ENCODE peak calls at places on chromosomes 16 and 17, in nine cellular contexts. One of them, this sample, is unnamed.

GRCh38 chr16:9489823-9490467 is 398.5 kb downstream of the HAPSTR1 start:
- DNase-seq in fibroblast of lung: no peak
- DNase-seq in IMR-90: no peak
- DNase-seq in GM23338: peak
- DNase-seq in PC-3: no peak
- DNase-seq in mammary epithelial cell: no peak
- DNase-seq in astrocyte: no peak
- DNase-seq in OCI-LY7: no peak
- DNase-seq in HepG2: no peak
- DNase-seq in this sample: no peak

GRCh38 chr17:19534562-19535149 is 1.0 kb downstream of the SLC47A1 start:
- DNase-seq in astrocyte: peak
- DNase-seq in mammary epithelial cell: peak
- DNase-seq in PC-3: no peak
- DNase-seq in IMR-90: no peak
- DNase-seq in HepG2: no peak
- DNase-seq in fibroblast of lung: no peak
- DNase-seq in OCI-LY7: no peak
- DNase-seq in GM23338: no peak
- DNase-seq in this sample: no peak

GRCh38 chr16:71460246-71460645 is 1.8 kb downstream of the ZNF23 start:
- DNase-seq in mammary epithelial cell: peak
- DNase-seq in astrocyte: peak
- DNase-seq in HepG2: no peak
- DNase-seq in OCI-LY7: no peak
- DNase-seq in GM23338: no peak
- DNase-seq in IMR-90: peak
- DNase-seq in PC-3: peak
- DNase-seq in fibroblast of lung: peak
- DNase-seq in this sample: no peak

GRCh38 chr17:56891751-56892150 is 22.1 kb downstream of the TRIM25 start:
- DNase-seq in PC-3: no peak
- DNase-seq in HepG2: no peak
- DNase-seq in fibroblast of lung: no peak
- DNase-seq in GM23338: peak
- DNase-seq in IMR-90: no peak
- DNase-seq in OCI-LY7: no peak
- DNase-seq in astrocyte: no peak
- DNase-seq in mammary epithelial cell: no peak
- DNase-seq in this sample: no peak

GRCh38 chr17:45341389-45342158 is 24.8 kb upstream of the MAP3K14 start:
- DNase-seq in fibroblast of lung: peak
- DNase-seq in OCI-LY7: no peak
- DNase-seq in astrocyte: peak
- DNase-seq in IMR-90: peak
- DNase-seq in mammary epithelial cell: peak
- DNase-seq in PC-3: peak
- DNase-seq in GM23338: peak
- DNase-seq in HepG2: peak
- DNase-seq in this sample: peak

GRCh38 chr17:69672924-69673323 is 258.4 kb downstream of the MAP2K6 start:
- DNase-seq in IMR-90: peak
- DNase-seq in astrocyte: peak
- DNase-seq in HepG2: no peak
- DNase-seq in fibroblast of lung: peak
- DNase-seq in PC-3: peak
- DNase-seq in OCI-LY7: no peak
- DNase-seq in mammary epithelial cell: peak
- DNase-seq in GM23338: no peak
- DNase-seq in this sample: peak

GRCh38 chr17:61570118-61570517 is 20.9 kb downstream of the NACA2 start:
- DNase-seq in GM23338: no peak
- DNase-seq in PC-3: peak
- DNase-seq in IMR-90: peak
- DNase-seq in HepG2: no peak
- DNase-seq in OCI-LY7: peak
- DNase-seq in astrocyte: no peak
- DNase-seq in mammary epithelial cell: no peak
- DNase-seq in fibroblast of lung: no peak
- DNase-seq in this sample: no peak

GRCh38 chr17:78653382-78653781 is 76.2 kb upstream of the DNAH17 start:
- DNase-seq in mammary epithelial cell: peak
- DNase-seq in GM23338: no peak
- DNase-seq in HepG2: no peak
- DNase-seq in OCI-LY7: no peak
- DNase-seq in PC-3: peak
- DNase-seq in astrocyte: peak
- DNase-seq in IMR-90: peak
- DNase-seq in fibroblast of lung: peak
- DNase-seq in this sample: no peak

GRCh38 chr17:33183487-33184026 is 109.5 kb downstream of the ASIC2 start:
- DNase-seq in HepG2: no peak
- DNase-seq in IMR-90: no peak
- DNase-seq in GM23338: no peak
- DNase-seq in mammary epithelial cell: peak
- DNase-seq in OCI-LY7: no peak
- DNase-seq in fibroblast of lung: no peak
- DNase-seq in PC-3: no peak
- DNase-seq in astrocyte: peak
- DNase-seq in this sample: no peak

GRCh38 chr16:71484006-71484893 is 4.9 kb downstream of the ZNF19 start:
- DNase-seq in mammary epithelial cell: peak
- DNase-seq in GM23338: peak
- DNase-seq in HepG2: peak
- DNase-seq in IMR-90: peak
- DNase-seq in OCI-LY7: peak
- DNase-seq in astrocyte: peak
- DNase-seq in PC-3: peak
- DNase-seq in fibroblast of lung: peak
- DNase-seq in this sample: peak

GRCh38 chr17:74525781-74526288 is 5.4 kb downstream of the CD300LB start:
- DNase-seq in PC-3: no peak
- DNase-seq in mammary epithelial cell: no peak
- DNase-seq in fibroblast of lung: no peak
- DNase-seq in HepG2: no peak
- DNase-seq in GM23338: no peak
- DNase-seq in astrocyte: no peak
- DNase-seq in IMR-90: no peak
- DNase-seq in OCI-LY7: no peak
- DNase-seq in this sample: no peak

GRCh38 chr16:78106659-78107058 is 7.2 kb downstream of the WWOX start:
- DNase-seq in GM23338: no peak
- DNase-seq in HepG2: no peak
- DNase-seq in IMR-90: no peak
- DNase-seq in mammary epithelial cell: no peak
- DNase-seq in astrocyte: no peak
- DNase-seq in PC-3: no peak
- DNase-seq in fibroblast of lung: no peak
- DNase-seq in OCI-LY7: no peak
- DNase-seq in this sample: no peak

GRCh38 chr17:41324180-41325075 is 8.9 kb upstream of the KRTAP17-1 start:
- DNase-seq in PC-3: peak
- DNase-seq in GM23338: peak
- DNase-seq in IMR-90: peak
- DNase-seq in fibroblast of lung: no peak
- DNase-seq in mammary epithelial cell: peak
- DNase-seq in astrocyte: no peak
- DNase-seq in OCI-LY7: no peak
- DNase-seq in HepG2: peak
- DNase-seq in this sample: no peak

GRCh38 chr16:13902677-13903076 is 17.3 kb upstream of the ERCC4 start:
- DNase-seq in OCI-LY7: no peak
- DNase-seq in GM23338: no peak
- DNase-seq in PC-3: peak
- DNase-seq in fibroblast of lung: peak
- DNase-seq in astrocyte: peak
- DNase-seq in IMR-90: peak
- DNase-seq in HepG2: no peak
- DNase-seq in mammary epithelial cell: no peak
- DNase-seq in this sample: no peak

GRCh38 chr17:64349949-64350348 is 40.7 kb downstream of the PECAM1 start:
- DNase-seq in HepG2: no peak
- DNase-seq in PC-3: no peak
- DNase-seq in fibroblast of lung: no peak
- DNase-seq in GM23338: no peak
- DNase-seq in astrocyte: no peak
- DNase-seq in IMR-90: no peak
- DNase-seq in mammary epithelial cell: no peak
- DNase-seq in OCI-LY7: no peak
- DNase-seq in this sample: no peak
- H2AFZ ChIP-seq in HepG2: no peak
- H2AFZ ChIP-seq in PC-3: no peak
- H2AFZ ChIP-seq in fibroblast of lung: no peak
- H2AFZ ChIP-seq in GM23338: no peak
- H2AFZ ChIP-seq in astrocyte: no peak
- H2AFZ ChIP-seq in IMR-90: no peak
- H2AFZ ChIP-seq in mammary epithelial cell: no peak
- H2AFZ ChIP-seq in OCI-LY7: no peak
- H2AFZ ChIP-seq in this sample: no peak

GRCh38 chr17:17204635-17205231 is 1.4 kb downstream of the PLD6 start:
- DNase-seq in mammary epithelial cell: no peak
- DNase-seq in OCI-LY7: no peak
- DNase-seq in fibroblast of lung: no peak
- DNase-seq in astrocyte: no peak
- DNase-seq in GM23338: no peak
- DNase-seq in HepG2: no peak
- DNase-seq in IMR-90: no peak
- DNase-seq in PC-3: no peak
- DNase-seq in this sample: no peak
- H2AFZ ChIP-seq in mammary epithelial cell: peak
- H2AFZ ChIP-seq in OCI-LY7: no peak
- H2AFZ ChIP-seq in fibroblast of lung: no peak
- H2AFZ ChIP-seq in astrocyte: no peak
- H2AFZ ChIP-seq in GM23338: no peak
- H2AFZ ChIP-seq in HepG2: no peak
- H2AFZ ChIP-seq in IMR-90: no peak
- H2AFZ ChIP-seq in PC-3: peak
- H2AFZ ChIP-seq in this sample: peak

GRCh38 chr17:72122336-72122667 is 1.5 kb downstream of the SOX9 start:
- DNase-seq in GM23338: no peak
- DNase-seq in HepG2: no peak
- DNase-seq in IMR-90: no peak
- DNase-seq in PC-3: no peak
- DNase-seq in fibroblast of lung: no peak
- DNase-seq in mammary epithelial cell: no peak
- DNase-seq in OCI-LY7: no peak
- DNase-seq in astrocyte: no peak
- DNase-seq in this sample: no peak

GRCh38 chr17:72123964-72124791 is 3.4 kb downstream of the SOX9 start:
- DNase-seq in OCI-LY7: no peak
- DNase-seq in mammary epithelial cell: peak
- DNase-seq in HepG2: no peak
- DNase-seq in IMR-90: no peak
- DNase-seq in GM23338: peak
- DNase-seq in astrocyte: no peak
- DNase-seq in PC-3: peak
- DNase-seq in fibroblast of lung: no peak
- DNase-seq in this sample: no peak

GRCh38 chr17:72122668-72123495 is 2.1 kb downstream of the SOX9 start:
- DNase-seq in GM23338: peak
- DNase-seq in astrocyte: peak
- DNase-seq in OCI-LY7: no peak
- DNase-seq in IMR-90: peak
- DNase-seq in HepG2: peak
- DNase-seq in fibroblast of lung: peak
- DNase-seq in mammary epithelial cell: peak
- DNase-seq in PC-3: peak
- DNase-seq in this sample: no peak

GRCh38 chr17:72122002-72122310 is 1.1 kb downstream of the SOX9 start:
- DNase-seq in IMR-90: peak
- DNase-seq in GM23338: no peak
- DNase-seq in HepG2: no peak
- DNase-seq in fibroblast of lung: peak
- DNase-seq in PC-3: peak
- DNase-seq in OCI-LY7: no peak
- DNase-seq in astrocyte: peak
- DNase-seq in mammary epithelial cell: peak
- DNase-seq in this sample: no peak

GRCh38 chr17:72123496-72123963 is 2.7 kb downstream of the SOX9 start:
- DNase-seq in astrocyte: no peak
- DNase-seq in fibroblast of lung: no peak
- DNase-seq in OCI-LY7: no peak
- DNase-seq in IMR-90: no peak
- DNase-seq in mammary epithelial cell: peak
- DNase-seq in HepG2: no peak
- DNase-seq in PC-3: no peak
- DNase-seq in GM23338: no peak
- DNase-seq in this sample: no peak
- H2AFZ ChIP-seq in astrocyte: no peak
- H2AFZ ChIP-seq in fibroblast of lung: no peak
- H2AFZ ChIP-seq in OCI-LY7: no peak
- H2AFZ ChIP-seq in IMR-90: peak
- H2AFZ ChIP-seq in mammary epithelial cell: no peak
- H2AFZ ChIP-seq in HepG2: no peak
- H2AFZ ChIP-seq in PC-3: no peak
- H2AFZ ChIP-seq in GM23338: no peak
- H2AFZ ChIP-seq in this sample: no peak

GRCh38 chr17:37701424-37702020 is 43.3 kb downstream of the HNF1B start:
- DNase-seq in HepG2: no peak
- DNase-seq in OCI-LY7: peak
- DNase-seq in PC-3: peak
- DNase-seq in GM23338: peak
- DNase-seq in mammary epithelial cell: no peak
- DNase-seq in astrocyte: no peak
- DNase-seq in IMR-90: no peak
- DNase-seq in fibroblast of lung: peak
- DNase-seq in this sample: no peak

GRCh38 chr17:37699285-37699973 is 45.4 kb downstream of the HNF1B start:
- DNase-seq in GM23338: no peak
- DNase-seq in HepG2: no peak
- DNase-seq in fibroblast of lung: no peak
- DNase-seq in PC-3: no peak
- DNase-seq in OCI-LY7: no peak
- DNase-seq in astrocyte: peak
- DNase-seq in mammary epithelial cell: no peak
- DNase-seq in IMR-90: no peak
- DNase-seq in this sample: no peak

GRCh38 chr17:37702605-37703004 is 42.3 kb downstream of the HNF1B start:
- DNase-seq in fibroblast of lung: peak
- DNase-seq in GM23338: no peak
- DNase-seq in OCI-LY7: no peak
- DNase-seq in astrocyte: peak
- DNase-seq in HepG2: no peak
- DNase-seq in PC-3: peak
- DNase-seq in mammary epithelial cell: peak
- DNase-seq in IMR-90: peak
- DNase-seq in this sample: peak

GRCh38 chr17:37698856-37699255 is 46.0 kb downstream of the HNF1B start:
- DNase-seq in IMR-90: no peak
- DNase-seq in HepG2: no peak
- DNase-seq in GM23338: no peak
- DNase-seq in astrocyte: no peak
- DNase-seq in fibroblast of lung: no peak
- DNase-seq in PC-3: no peak
- DNase-seq in OCI-LY7: no peak
- DNase-seq in mammary epithelial cell: peak
- DNase-seq in this sample: no peak

DNA sequence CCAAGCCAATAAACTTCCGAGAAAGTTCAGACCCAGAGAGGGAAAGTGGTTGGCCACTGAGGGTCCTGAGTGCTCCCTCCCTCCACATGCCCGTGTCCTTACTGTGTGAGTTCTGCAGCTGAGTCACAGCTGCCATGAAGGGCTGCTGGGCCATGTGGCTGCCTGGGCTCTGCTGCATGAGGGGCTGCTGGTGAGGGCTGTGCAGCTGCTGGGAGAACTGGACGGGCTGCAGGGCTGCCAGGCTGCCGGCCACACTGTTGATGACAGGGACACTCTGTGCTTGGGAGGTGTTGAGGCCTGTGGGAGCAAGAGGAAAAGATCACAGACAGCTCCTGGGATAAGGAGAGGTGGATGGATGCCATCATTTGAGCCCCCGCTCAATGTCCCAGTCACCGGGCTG is 44.0 kb downstream of the HNF1B start:
- DNase-seq in HepG2: no peak
- DNase-seq in GM23338: no peak
- DNase-seq in IMR-90: peak
- DNase-seq in mammary epithelial cell: no peak
- DNase-seq in astrocyte: no peak
- DNase-seq in PC-3: no peak
- DNase-seq in OCI-LY7: no peak
- DNase-seq in fibroblast of lung: no peak
- DNase-seq in this sample: no peak
- H2AFZ ChIP-seq in HepG2: no peak
- H2AFZ ChIP-seq in GM23338: no peak
- H2AFZ ChIP-seq in IMR-90: peak
- H2AFZ ChIP-seq in mammary epithelial cell: no peak
- H2AFZ ChIP-seq in astrocyte: no peak
- H2AFZ ChIP-seq in PC-3: no peak
- H2AFZ ChIP-seq in OCI-LY7: no peak
- H2AFZ ChIP-seq in fibroblast of lung: no peak
- H2AFZ ChIP-seq in this sample: no peak

This sample was measured in keratinocyte.